ENCODE peak calls at places on chromosome 10, in four cellular contexts. B is HepG2, W is HCT116, U is T47D. V is an unnamed sample.

GRCh38 chr10:34320265-34320664 is 494.8 kb downstream of the PARD3 start:
- DNase-seq in B (no peak), W (no peak), U (no peak), V (no peak)

GRCh38 chr10:124740374-124741280 is 3.6 kb downstream of the FAM53B start:
- DNase-seq in B (peak), W (no peak), U (no peak), V (no peak)

GRCh38 chr10:133335238-133336122 is 1.2 kb downstream of the CALY start:
- DNase-seq in B (no peak), W (no peak), U (no peak), V (peak)

GRCh38 chr10:88754272-88754671 is 5.5 kb upstream of the LIPN start:
- DNase-seq in B (no peak), W (no peak), U (no peak), V (no peak)

GRCh38 chr10:61612451-61612850 is 50.3 kb upstream of the CABCOCO1 start:
- DNase-seq in B (no peak), W (no peak), U (no peak), V (no peak)

GRCh38 chr10:93471110-93471651 is 11.0 kb downstream of the MYOF start:
- DNase-seq in B (peak), W (peak), U (no peak), V (no peak)

GRCh38 chr10:79446451-79447020 is 1.1 kb upstream of the ZCCHC24 start:
- DNase-seq in B (no peak), W (no peak), U (peak), V (no peak)

GRCh38 chr10:19654576-19654975 is 161.7 kb upstream of the PLXDC2 start:
- DNase-seq in B (no peak), W (no peak), U (no peak), V (no peak)

GRCh38 chr10:44125879-44126675 is 258.8 kb downstream of the CXCL12 start:
- DNase-seq in B (no peak), W (no peak), U (no peak), V (no peak)

GRCh38 chr10:14502451-14502850 is 171.7 kb upstream of the FRMD4A start:
- DNase-seq in B (no peak), W (no peak), U (no peak), V (no peak)

GRCh38 chr10:51272580-51272979 is 198.3 kb downstream of the PRKG1 start:
- DNase-seq in B (no peak), W (no peak), U (no peak), V (no peak)

GRCh38 chr10:16116404-16117304 is 256.3 kb upstream of the MINDY3 start:
- DNase-seq in B (peak), W (peak), U (peak), V (peak)

GRCh38 chr10:125022671-125023070 is 80.7 kb downstream of the ZRANB1 start:
- DNase-seq in B (no peak), W (no peak), U (no peak), V (no peak)

GRCh38 chr10:97425964-97426775 is at the start of gene PGAM1:
- DNase-seq in B (peak), W (peak), U (peak), V (peak)

GRCh38 chr10:129601737-129602136 is 134.7 kb downstream of the MGMT start:
- DNase-seq in B (no peak), W (no peak), U (no peak), V (no peak)

GRCh38 chr10:79130846-79131245 is 62.1 kb downstream of the ZMIZ1 start:
- DNase-seq in B (no peak), W (no peak), U (peak), V (no peak)

GRCh38 chr10:44363716-44364115 is 21.2 kb downstream of the CXCL12 start:
- DNase-seq in B (no peak), W (no peak), U (no peak), V (no peak)

GRCh38 chr10:88386204-88386877 is 196.8 kb downstream of the RNLS start:
- DNase-seq in B (peak), W (no peak), U (no peak), V (no peak)

GRCh38 chr10:28001353-28001752 is 2.5 kb upstream of the ODAD2 start:
- DNase-seq in B (no peak), W (no peak), U (no peak), V (no peak)

GRCh38 chr10:70593513-70593890 is 9.0 kb downstream of the PRF1 start:
- DNase-seq in B (no peak), W (no peak), U (no peak), V (no peak)
- TF ChIP-seq JUND in B (no peak), W (no peak), U (no peak), V (no peak)

DNA sequence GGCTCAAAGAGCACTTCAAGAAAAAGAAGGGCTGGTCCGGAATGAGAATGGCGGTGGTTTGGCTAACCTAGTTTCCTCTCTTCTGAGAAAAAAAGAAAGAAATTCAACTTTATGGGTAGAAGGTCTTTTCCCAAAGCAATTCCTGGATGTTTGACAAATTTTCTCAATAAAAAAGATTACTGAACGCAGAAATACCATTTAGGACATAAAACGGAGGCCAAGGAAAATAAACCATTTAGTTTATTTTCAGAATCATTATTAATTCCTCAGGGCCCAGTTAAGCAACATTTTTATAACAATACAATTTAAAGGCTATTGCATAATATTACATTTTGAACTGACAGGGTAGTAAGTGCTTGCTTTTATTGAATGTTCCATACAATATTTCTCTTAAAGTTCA is 284.6 kb upstream of the ANKRD30A start:
- DNase-seq in B (no peak), W (no peak), U (no peak), V (no peak)
- TF ChIP-seq JUND in B (no peak), W (no peak), U (no peak), V (no peak)

GRCh38 chr10:119348106-119348505 is 140.7 kb downstream of the GRK5 start:
- DNase-seq in B (no peak), W (no peak), U (no peak), V (no peak)

GRCh38 chr10:119344381-119344780 is 137.0 kb downstream of the GRK5 start:
- DNase-seq in B (no peak), W (no peak), U (no peak), V (no peak)

GRCh38 chr10:119347181-119347974 is 140.0 kb downstream of the GRK5 start:
- DNase-seq in B (no peak), W (no peak), U (no peak), V (no peak)

GRCh38 chr10:119348516-119349240 is 141.3 kb downstream of the GRK5 start:
- DNase-seq in B (no peak), W (no peak), U (no peak), V (no peak)

DNA sequence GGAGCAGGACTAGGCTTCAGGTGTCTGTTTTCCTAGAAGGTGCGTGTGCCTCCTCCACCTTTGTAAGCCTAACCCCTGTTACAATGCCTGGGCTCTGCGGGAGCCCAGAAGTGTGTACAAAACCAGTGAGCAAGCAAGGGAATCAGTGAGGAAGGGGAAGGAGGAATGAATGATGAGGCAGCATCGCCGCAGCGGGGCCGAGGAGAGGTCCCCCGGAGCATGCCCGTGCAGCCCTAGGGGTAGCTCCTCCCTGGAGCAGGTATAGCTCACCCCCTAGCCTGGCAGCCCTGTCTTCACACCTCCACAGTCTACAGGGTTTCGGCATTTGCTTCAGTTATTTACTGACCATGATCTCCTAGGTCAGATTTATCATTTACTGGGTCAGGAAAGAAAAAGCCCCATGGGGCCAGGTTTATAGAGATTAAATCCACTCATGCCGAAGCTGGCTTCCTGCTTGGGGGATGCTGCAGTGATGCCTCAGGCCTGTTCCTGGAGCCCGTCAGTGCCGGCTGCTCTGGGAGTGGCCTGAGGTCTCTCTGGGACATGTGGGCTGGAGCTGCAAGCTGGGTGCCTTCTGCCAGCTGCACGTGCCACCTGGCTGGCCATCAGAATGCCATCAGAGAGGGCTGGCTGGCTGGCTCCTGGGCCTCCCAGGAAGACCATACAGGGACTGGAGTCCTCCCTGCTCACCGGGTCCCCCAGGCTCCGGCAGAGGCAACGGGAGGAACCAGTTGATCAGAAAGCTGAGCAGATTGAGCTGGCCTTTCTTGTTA is 138.9 kb downstream of the GRK5 start:
- DNase-seq in B (no peak), W (no peak), U (no peak), V (no peak)
- TF ChIP-seq JUND in B (no peak), W (no peak), U (no peak), V (no peak)

DNA sequence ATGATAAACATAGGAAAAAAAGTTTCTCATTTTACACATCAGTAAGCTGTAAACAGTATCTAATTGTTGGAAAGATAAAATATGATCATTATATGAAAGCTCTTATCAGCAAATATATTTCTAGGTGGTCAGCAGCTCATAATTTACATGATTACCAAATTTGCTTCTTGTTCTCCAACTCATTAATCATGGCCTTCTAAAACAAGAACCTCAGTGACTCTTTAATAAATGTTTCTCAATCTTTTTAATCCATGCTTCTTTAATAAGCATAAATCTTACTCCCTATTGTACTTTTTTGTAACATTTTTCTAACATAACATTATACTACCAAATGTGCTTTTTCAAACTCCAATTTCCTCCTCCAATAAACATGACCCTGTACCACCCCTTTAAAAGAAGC is 5.9 kb downstream of the ITGB1 start:
- DNase-seq in B (no peak), W (no peak), U (no peak), V (no peak)
- TF ChIP-seq JUND in B (no peak), W (no peak), U (no peak), V (no peak)

GRCh38 chr10:58064714-58065528 is 202.8 kb downstream of the IPMK start:
- DNase-seq in B (peak), W (peak), U (peak), V (peak)
- TF ChIP-seq JUND in B (no peak), W (no peak), U (no peak), V (no peak)

DNA sequence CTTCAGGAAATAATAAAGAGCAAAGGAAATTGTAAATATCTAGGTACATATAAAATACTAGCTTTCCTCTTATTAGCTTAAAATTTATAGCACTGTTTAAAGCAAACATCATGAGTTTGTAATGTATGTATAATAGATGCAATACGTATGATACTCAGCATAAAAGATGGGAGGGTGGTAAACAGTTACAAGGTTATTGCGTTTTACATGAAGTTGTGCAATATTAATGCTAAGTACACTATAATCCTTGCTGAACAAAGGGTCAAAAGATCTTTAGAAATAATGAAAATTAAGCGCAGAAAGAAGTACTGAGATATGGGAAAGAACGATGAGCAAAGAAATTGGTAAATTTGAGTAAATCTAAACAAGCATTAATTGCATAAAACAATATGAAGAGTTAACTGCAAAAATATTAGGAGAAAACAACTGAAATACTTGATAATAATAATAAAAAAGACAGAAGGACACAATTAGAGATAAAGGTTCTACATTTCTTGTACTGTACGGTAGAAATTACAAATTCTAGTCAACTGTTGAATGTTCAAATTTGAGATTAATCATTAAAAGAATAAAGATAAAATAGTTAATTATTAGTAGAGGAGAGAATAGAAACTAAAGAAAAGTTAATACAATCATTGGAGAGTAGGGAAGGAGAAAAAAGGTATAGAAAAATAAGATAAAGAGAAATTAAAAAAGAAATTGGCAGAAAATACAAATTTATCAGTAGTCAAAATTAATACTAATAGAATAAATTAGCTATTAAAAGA is 17.9 kb downstream of the C10orf67 start:
- DNase-seq in B (no peak), W (no peak), U (no peak), V (no peak)
- TF ChIP-seq JUND in B (no peak), W (no peak), U (no peak), V (no peak)

GRCh38 chr10:73756183-73756582 is 12.0 kb downstream of the SEC24C start:
- DNase-seq in B (no peak), W (no peak), U (no peak), V (no peak)

GRCh38 chr10:73762915-73763314 is 18.7 kb downstream of the SEC24C start:
- DNase-seq in B (no peak), W (no peak), U (no peak), V (no peak)

GRCh38 chr10:73763343-73763742 is 18.5 kb upstream of the CHCHD1 start:
- DNase-seq in B (no peak), W (no peak), U (no peak), V (no peak)

GRCh38 chr10:73759512-73760115 is 15.4 kb downstream of the SEC24C start:
- DNase-seq in B (no peak), W (no peak), U (no peak), V (no peak)

DNA sequence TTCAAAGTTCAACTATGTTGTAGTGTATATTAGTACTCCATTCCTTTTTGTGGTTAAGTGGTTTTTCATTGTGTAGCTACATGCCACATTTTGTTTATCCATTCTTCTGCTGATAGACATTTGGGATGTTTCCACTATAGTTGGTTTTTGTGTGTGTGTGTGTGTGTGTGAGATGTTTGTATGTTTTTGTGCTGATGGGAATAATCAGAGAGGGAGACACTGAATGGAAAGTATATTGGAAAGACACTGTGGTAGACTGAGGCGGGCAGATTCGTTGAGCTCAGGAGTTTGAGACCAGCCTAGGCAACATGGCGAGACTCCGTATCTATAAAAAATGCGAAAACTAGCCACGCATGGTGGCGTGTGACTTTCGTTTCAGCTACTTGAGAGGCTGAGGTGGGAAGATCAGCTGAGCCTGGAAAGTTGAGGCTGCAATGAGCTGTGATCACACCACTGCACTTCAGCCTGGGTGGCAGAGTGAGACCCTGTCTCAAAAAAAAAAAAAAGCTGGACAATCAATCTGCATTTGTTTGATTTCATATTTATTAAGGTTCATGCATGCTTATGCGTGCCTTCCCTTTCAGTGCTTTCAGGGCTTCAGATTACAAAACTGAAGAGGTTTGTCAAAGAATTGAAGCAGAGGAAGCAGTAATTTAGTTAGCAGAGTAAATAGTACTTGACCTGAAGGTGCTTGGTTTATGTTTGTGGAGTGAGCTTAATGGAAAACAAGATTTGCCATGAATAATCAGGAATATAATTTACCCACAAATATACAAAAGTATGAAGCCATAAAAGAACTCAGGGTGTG is 14.7 kb downstream of the SEC24C start:
- DNase-seq in B (no peak), W (no peak), U (no peak), V (no peak)
- TF ChIP-seq JUND in B (no peak), W (no peak), U (no peak), V (no peak)

DNA sequence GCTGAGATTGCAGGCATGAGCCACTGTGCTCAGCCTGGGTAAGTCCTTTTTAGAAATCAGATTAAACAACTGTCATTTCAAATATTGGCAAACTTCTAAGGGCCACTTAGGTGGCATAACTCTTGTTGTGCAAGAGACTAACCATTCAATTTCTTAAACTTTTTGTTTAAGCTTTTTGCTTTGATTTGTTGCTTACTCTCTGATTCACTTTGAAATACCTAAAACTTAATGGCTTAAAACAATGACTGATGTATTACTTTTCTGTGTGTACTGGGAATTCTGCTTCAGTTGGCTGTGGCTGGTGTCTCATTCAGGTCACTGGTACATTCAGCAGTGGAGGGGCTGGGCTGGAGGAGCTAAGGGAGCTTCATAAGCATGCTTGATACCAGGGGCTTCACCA is 28.9 kb downstream of the ZNF25 start:
- DNase-seq in B (no peak), W (no peak), U (no peak), V (no peak)
- TF ChIP-seq JUND in B (no peak), W (no peak), U (no peak), V (no peak)

GRCh38 chr10:29210469-29210868 is 78.4 kb upstream of the LYZL1 start:
- DNase-seq in B (no peak), W (no peak), U (no peak), V (no peak)
- TF ChIP-seq JUND in B (no peak), W (no peak), U (no peak), V (no peak)

GRCh38 chr10:5566606-5567005 is 41.8 kb downstream of the CALML3 start:
- DNase-seq in B (no peak), W (no peak), U (no peak), V (no peak)
- TF ChIP-seq JUND in B (no peak), W (no peak), U (no peak), V (no peak)